ENCODE peak calls at places on chromosomes 13 and 19, in eight cellular contexts. N is astrocyte of the spinal cord, P is Caco-2, Y is AG09309, D is heart left ventricle, X is fibroblast of the aortic adventitia, H is uterus, J is AG10803. R is an unnamed sample.

GRCh38 chr13:51912091-51912490 is 50.3 kb downstream of the CCDC70 start:
- DNase-seq in N (no peak), P (peak), Y (no peak), D (no peak), X (no peak), H (no peak), J (no peak), R (no peak)

GRCh38 chr19:54154603-54155345 is 4.7 kb downstream of the LENG1 start:
- DNase-seq in N (no peak), P (no peak), Y (no peak), D (no peak), X (no peak), H (no peak), J (peak), R (peak)

GRCh38 chr13:38417727-38418126 is 68.1 kb downstream of the UFM1 start:
- DNase-seq in N (no peak), P (peak), Y (no peak), D (no peak), X (no peak), H (no peak), J (peak), R (peak)

GRCh38 chr19:40513345-40513678 is 46.5 kb downstream of the SPTBN4 start:
- DNase-seq in N (no peak), P (no peak), Y (no peak), D (no peak), X (no peak), H (no peak), J (no peak), R (no peak)

GRCh38 chr19:48194041-48194871 is 23.8 kb downstream of the ZSWIM9 start:
- DNase-seq in N (no peak), P (peak), Y (no peak), D (no peak), X (peak), H (no peak), J (no peak), R (peak)

GRCh38 chr19:776549-776948 is 20.7 kb upstream of the PTBP1 start:
- DNase-seq in N (no peak), P (no peak), Y (no peak), D (no peak), X (no peak), H (no peak), J (no peak), R (no peak)

GRCh38 chr13:101149735-101150380 is 266.4 kb downstream of the NALCN start:
- DNase-seq in N (peak), P (no peak), Y (no peak), D (no peak), X (peak), H (no peak), J (peak), R (peak)

GRCh38 chr19:6743071-6743470 is 3.6 kb downstream of the TRIP10 start:
- DNase-seq in N (no peak), P (no peak), Y (no peak), D (no peak), X (no peak), H (no peak), J (no peak), R (no peak)

GRCh38 chr13:110390572-110390971 is 83.5 kb downstream of the COL4A2 start:
- DNase-seq in N (peak), P (no peak), Y (no peak), D (no peak), X (peak), H (no peak), J (peak), R (no peak)

GRCh38 chr13:91248249-91248648 is 99.2 kb upstream of the MIR17HG start:
- DNase-seq in N (no peak), P (no peak), Y (no peak), D (no peak), X (no peak), H (no peak), J (no peak), R (no peak)

GRCh38 chr19:3493651-3494050 is 6.8 kb downstream of the DOHH start:
- DNase-seq in N (no peak), P (no peak), Y (no peak), D (no peak), X (no peak), H (no peak), J (no peak), R (no peak)
- TF ChIP-seq CTCF in N (no peak), P (no peak), Y (no peak), D (no peak), X (no peak), H (no peak), J (no peak), R (no peak)

DNA sequence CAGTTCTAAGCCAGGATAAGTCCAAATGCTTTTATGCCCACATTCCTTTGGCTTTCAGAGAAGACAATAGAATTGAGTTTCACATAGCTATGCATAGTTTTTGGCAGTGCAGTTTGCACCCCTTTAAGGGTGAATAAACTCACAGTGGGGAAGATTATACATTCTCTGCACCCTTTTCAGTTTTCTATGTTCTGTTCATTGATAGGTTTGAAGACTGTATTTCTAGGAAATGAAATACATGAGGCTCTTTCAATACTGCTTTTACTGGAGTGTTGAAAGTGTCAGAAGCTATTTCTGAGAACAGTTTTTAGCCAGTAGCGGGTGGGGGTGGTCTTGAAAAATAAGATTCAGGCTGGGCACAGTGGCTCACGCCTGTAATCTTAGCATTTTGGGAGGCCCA is 46.2 kb downstream of the IPO5 start:
- DNase-seq in N (no peak), P (no peak), Y (no peak), D (no peak), X (no peak), H (no peak), J (no peak), R (no peak)
- TF ChIP-seq CTCF in N (no peak), P (no peak), Y (no peak), D (no peak), X (no peak), H (no peak), J (no peak), R (no peak)

GRCh38 chr19:38670921-38671398 is 23.5 kb downstream of the ACTN4 start:
- DNase-seq in N (no peak), P (peak), Y (no peak), D (no peak), X (no peak), H (no peak), J (peak), R (no peak)
- TF ChIP-seq CTCF in N (no peak), P (no peak), Y (no peak), D (no peak), X (no peak), H (no peak), J (no peak), R (no peak)

GRCh38 chr13:49904729-49905456 is 31.2 kb downstream of the SPRYD7 start:
- DNase-seq in N (no peak), P (no peak), Y (no peak), D (no peak), X (no peak), H (no peak), J (no peak), R (peak)

GRCh38 chr13:49908637-49909036 is 27.5 kb downstream of the SPRYD7 start:
- DNase-seq in N (no peak), P (no peak), Y (no peak), D (no peak), X (no peak), H (no peak), J (no peak), R (no peak)
- TF ChIP-seq CTCF in N (no peak), P (no peak), Y (no peak), D (peak), X (no peak), H (no peak), J (no peak), R (no peak)

R was measured in activated CD8-positive, alpha-beta T cell treated with anti-CD3 and anti-CD28 coated beads for 36 hours.